ENCODE peak calls at places on chromosomes 1 and 21, in nine cellular contexts. S, K, E, X, D, F, G, L and U are unnamed samples.

GRCh38 chr1:73056826-73057225 is 774.5 kb upstream of the NEGR1 start:
- DNase-seq in E (no peak), G (no peak), X (peak), K (no peak), D (no peak), L (no peak), S (no peak), F (no peak), U (peak)

GRCh38 chr1:113917400-113918082 is 11.6 kb upstream of the HIPK1 start:
- DNase-seq in E (no peak), G (peak), X (no peak), L (no peak), D (no peak), K (no peak), S (no peak), F (no peak), U (peak)

GRCh38 chr1:98964198-98964597 is 40.5 kb downstream of the PLPPR5 start:
- DNase-seq in D (no peak), G (no peak), K (no peak), X (no peak), F (no peak), E (no peak), S (no peak), L (no peak), U (no peak)

GRCh38 chr21:42235593-42235992 is 16.7 kb downstream of the ABCG1 start:
- DNase-seq in G (no peak), D (no peak), E (no peak), L (no peak), S (no peak), K (no peak), F (no peak), X (no peak), U (no peak)

GRCh38 chr1:38207906-38208305 is 161.3 kb upstream of the POU3F1 start:
- DNase-seq in E (no peak), X (no peak), K (no peak), G (no peak), S (no peak), D (no peak), F (no peak), L (no peak), U (no peak)

GRCh38 chr21:27221084-27221483 is 254.2 kb upstream of the ADAMTS5 start:
- DNase-seq in S (no peak), D (no peak), K (no peak), E (no peak), X (no peak), G (no peak), L (no peak), F (no peak), U (no peak)

GRCh38 chr1:162951553-162952315 is 90.8 kb upstream of the CCDC190 start:
- DNase-seq in L (no peak), D (no peak), S (no peak), F (no peak), G (no peak), K (no peak), E (no peak), X (no peak), U (peak)

GRCh38 chr1:210233216-210233494 is 559 bp downstream of the SERTAD4 start:
- DNase-seq in D (no peak), E (no peak), S (no peak), K (no peak), G (peak), F (no peak), X (no peak), L (peak), U (peak)

GRCh38 chr1:199002670-199003069 is 363.8 kb downstream of the PTPRC start:
- DNase-seq in G (no peak), F (no peak), E (no peak), S (no peak), D (no peak), X (no peak), K (no peak), L (no peak), U (no peak)

GRCh38 chr21:34351786-34352241 is 12.0 kb upstream of the KCNE2 start:
- DNase-seq in S (peak), E (peak), F (no peak), K (peak), X (peak), G (peak), D (peak), L (peak), U (peak)

GRCh38 chr21:15804247-15804985 is 74.6 kb downstream of the USP25 start:
- DNase-seq in L (peak), K (no peak), D (no peak), E (no peak), F (no peak), G (no peak), X (no peak), S (no peak), U (no peak)

GRCh38 chr1:199780948-199781347 is 246.6 kb upstream of the NR5A2 start:
- DNase-seq in D (peak), K (no peak), E (no peak), L (no peak), S (no peak), F (no peak), X (no peak), G (no peak), U (peak)

GRCh38 chr1:45353685-45354084 is 13.4 kb upstream of the MUTYH start:
- DNase-seq in S (no peak), F (peak), K (no peak), X (no peak), D (no peak), G (no peak), E (no peak), L (no peak), U (no peak)

GRCh38 chr1:165854101-165854845 is 26.9 kb downstream of the UCK2 start:
- DNase-seq in D (peak), E (no peak), S (no peak), G (peak), F (no peak), L (no peak), X (no peak), K (no peak), U (peak)